ENCODE peak calls at places on chromosomes 11 and 22, in nine cellular contexts. K is GM12865; G is neural progenitor cell; B is activated B cell treated with CpG ODN at 0.5 μM for 24 hours; Q is foreskin keratinocyte; X is CD4-positive, alpha-beta T cell; R is fibroblast of pulmonary artery; J is A549; W is endothelial cell. N is an unnamed sample.

GRCh38 chr11:122045181-122045586 is 70.8 kb downstream of the BLID start:
- DNase-seq in K (no peak), G (no peak), B (no peak), Q (peak), X (no peak), R (peak), J (peak), W (no peak), N (no peak)

GRCh38 chr11:68432874-68433273 is 27.7 kb upstream of the PPP6R3 start:
- DNase-seq in K (no peak), G (no peak), B (no peak), Q (no peak), X (no peak), R (no peak), J (no peak), W (no peak), N (no peak)

GRCh38 chr22:48391171-48391711 is 1436.4 kb downstream of the BRD1 start:
- DNase-seq in K (no peak), G (no peak), B (no peak), Q (no peak), X (no peak), R (no peak), J (no peak), W (no peak), N (no peak)

GRCh38 chr11:88354909-88355308 is 17.4 kb upstream of the CTSC start:
- DNase-seq in K (peak), G (no peak), B (no peak), Q (no peak), X (no peak), R (no peak), J (no peak), W (no peak), N (no peak)

GRCh38 chr11:128908391-128909246 is 17.5 kb downstream of the KCNJ5 start:
- DNase-seq in K (no peak), G (no peak), B (no peak), Q (no peak), X (no peak), R (peak), J (peak), W (no peak), N (no peak)

GRCh38 chr11:726278-726915 is 20.4 kb downstream of the EPS8L2 start:
- DNase-seq in K (peak), G (peak), B (peak), Q (peak), X (peak), R (no peak), J (no peak), W (no peak), N (peak)

GRCh38 chr11:128695539-128696221 is 1.8 kb downstream of the FLI1 start:
- DNase-seq in K (peak), G (no peak), B (no peak), Q (no peak), X (no peak), R (peak), J (no peak), W (no peak), N (peak)

GRCh38 chr22:19723165-19723989 is at the start of gene GP1BB:
- DNase-seq in K (peak), G (peak), B (peak), Q (peak), X (peak), R (peak), J (peak), W (peak), N (no peak)

GRCh38 chr22:35742342-35743100 is 24.8 kb downstream of the APOL5 start:
- DNase-seq in K (no peak), G (no peak), B (no peak), Q (peak), X (no peak), R (peak), J (peak), W (no peak), N (no peak)

GRCh38 chr11:1694064-1694845 is 2.7 kb upstream of the KRTAP5-6 start:
- DNase-seq in K (peak), G (peak), B (peak), Q (peak), X (peak), R (peak), J (peak), W (peak), N (peak)

GRCh38 chr11:103257360-103257759 is 148.1 kb downstream of the DYNC2H1 start:
- DNase-seq in K (no peak), G (peak), B (no peak), Q (no peak), X (no peak), R (peak), J (peak), W (no peak), N (no peak)

GRCh38 chr11:12287374-12288211 is 89.8 kb upstream of the PARVA start:
- DNase-seq in K (peak), G (peak), B (no peak), Q (peak), X (no peak), R (peak), J (peak), W (peak), N (no peak)

GRCh38 chr22:45246060-45246985 is 5.6 kb upstream of the KIAA0930 start:
- DNase-seq in K (no peak), G (no peak), B (no peak), Q (peak), X (no peak), R (peak), J (peak), W (no peak), N (no peak)

GRCh38 chr11:82714346-82715174 is 19.1 kb downstream of the FAM181B start:
- DNase-seq in K (no peak), G (no peak), B (no peak), Q (no peak), X (no peak), R (peak), J (no peak), W (no peak), N (no peak)

GRCh38 chr11:112016765-112017356 is 8.3 kb upstream of the DLAT start:
- DNase-seq in K (no peak), G (no peak), B (no peak), Q (no peak), X (no peak), R (peak), J (no peak), W (no peak), N (no peak)

GRCh38 chr11:60954421-60954820 is 2.4 kb upstream of the SLC15A3 start:
- DNase-seq in K (peak), G (no peak), B (no peak), Q (no peak), X (no peak), R (no peak), J (no peak), W (no peak), N (no peak)

GRCh38 chr11:120147950-120148270 is 10.0 kb upstream of the TRIM29 start:
- DNase-seq in K (no peak), G (no peak), B (no peak), Q (no peak), X (no peak), R (no peak), J (no peak), W (no peak), N (no peak)

GRCh38 chr11:47912843-47913437 is 64.8 kb upstream of the NUP160 start:
- DNase-seq in K (no peak), G (no peak), B (no peak), Q (no peak), X (no peak), R (peak), J (peak), W (no peak), N (no peak)

GRCh38 chr22:39513791-39514190 is 6.6 kb upstream of the ATF4 start:
- DNase-seq in K (no peak), G (no peak), B (no peak), Q (no peak), X (no peak), R (no peak), J (no peak), W (no peak), N (no peak)

GRCh38 chr11:123493393-123494063 is 63.5 kb downstream of the GRAMD1B start:
- DNase-seq in K (no peak), G (peak), B (no peak), Q (no peak), X (no peak), R (no peak), J (no peak), W (no peak), N (no peak)

GRCh38 chr22:46050916-46051614 is 74.1 kb upstream of the WNT7B start:
- DNase-seq in K (no peak), G (no peak), B (no peak), Q (no peak), X (no peak), R (no peak), J (no peak), W (no peak), N (no peak)

GRCh38 chr11:57544566-57544965 is 7.2 kb downstream of the SMTNL1 start:
- DNase-seq in K (no peak), G (no peak), B (no peak), Q (no peak), X (no peak), R (no peak), J (no peak), W (no peak), N (no peak)

GRCh38 chr11:46020084-46020483 is 97.6 kb downstream of the LARGE2 start:
- DNase-seq in K (no peak), G (no peak), B (no peak), Q (no peak), X (no peak), R (no peak), J (no peak), W (no peak), N (no peak)

GRCh38 chr22:36902143-36902911 is 11.1 kb upstream of the CSF2RB start:
- DNase-seq in K (no peak), G (no peak), B (no peak), Q (no peak), X (no peak), R (no peak), J (no peak), W (no peak), N (no peak)

GRCh38 chr11:9660886-9661285 is 3.0 kb upstream of the SWAP70 start:
- DNase-seq in K (no peak), G (no peak), B (no peak), Q (no peak), X (no peak), R (no peak), J (peak), W (no peak), N (no peak)

GRCh38 chr22:36360871-36361383 is 26.8 kb downstream of the MYH9 start:
- DNase-seq in K (no peak), G (no peak), B (no peak), Q (no peak), X (no peak), R (no peak), J (no peak), W (no peak), N (no peak)

GRCh38 chr11:95698939-95699562 is 90.5 kb downstream of the FAM76B start:
- DNase-seq in K (no peak), G (no peak), B (no peak), Q (peak), X (no peak), R (no peak), J (no peak), W (no peak), N (no peak)

GRCh38 chr11:2709429-2709828 is 9.6 kb upstream of the KCNQ1OT1 start:
- DNase-seq in K (no peak), G (no peak), B (no peak), Q (no peak), X (no peak), R (peak), J (no peak), W (no peak), N (no peak)

GRCh38 chr11:119742263-119742861 is 13.4 kb upstream of the NECTIN1 start:
- DNase-seq in K (no peak), G (peak), B (no peak), Q (no peak), X (no peak), R (no peak), J (no peak), W (no peak), N (no peak)

GRCh38 chr11:10540546-10540914 is 457 bp downstream of the RNF141 start:
- DNase-seq in K (no peak), G (peak), B (no peak), Q (no peak), X (no peak), R (peak), J (no peak), W (peak), N (peak)

GRCh38 chr22:25085930-25086901 is 113.4 kb upstream of the CRYBB3 start:
- DNase-seq in K (peak), G (no peak), B (no peak), Q (no peak), X (no peak), R (peak), J (peak), W (peak), N (peak)

GRCh38 chr11:76700177-76701100 is 29.9 kb upstream of the LRRC32 start:
- DNase-seq in K (no peak), G (no peak), B (no peak), Q (peak), X (no peak), R (peak), J (peak), W (no peak), N (no peak)

GRCh38 chr11:133163463-133164419 is 368.6 kb downstream of the OPCML start:
- DNase-seq in K (peak), G (peak), B (no peak), Q (no peak), X (no peak), R (peak), J (peak), W (peak), N (peak)
- TF ChIP-seq CTCF in K (peak), G (peak), B (no peak), Q (peak), X (no peak), R (peak), J (peak), W (peak), N (peak)

DNA sequence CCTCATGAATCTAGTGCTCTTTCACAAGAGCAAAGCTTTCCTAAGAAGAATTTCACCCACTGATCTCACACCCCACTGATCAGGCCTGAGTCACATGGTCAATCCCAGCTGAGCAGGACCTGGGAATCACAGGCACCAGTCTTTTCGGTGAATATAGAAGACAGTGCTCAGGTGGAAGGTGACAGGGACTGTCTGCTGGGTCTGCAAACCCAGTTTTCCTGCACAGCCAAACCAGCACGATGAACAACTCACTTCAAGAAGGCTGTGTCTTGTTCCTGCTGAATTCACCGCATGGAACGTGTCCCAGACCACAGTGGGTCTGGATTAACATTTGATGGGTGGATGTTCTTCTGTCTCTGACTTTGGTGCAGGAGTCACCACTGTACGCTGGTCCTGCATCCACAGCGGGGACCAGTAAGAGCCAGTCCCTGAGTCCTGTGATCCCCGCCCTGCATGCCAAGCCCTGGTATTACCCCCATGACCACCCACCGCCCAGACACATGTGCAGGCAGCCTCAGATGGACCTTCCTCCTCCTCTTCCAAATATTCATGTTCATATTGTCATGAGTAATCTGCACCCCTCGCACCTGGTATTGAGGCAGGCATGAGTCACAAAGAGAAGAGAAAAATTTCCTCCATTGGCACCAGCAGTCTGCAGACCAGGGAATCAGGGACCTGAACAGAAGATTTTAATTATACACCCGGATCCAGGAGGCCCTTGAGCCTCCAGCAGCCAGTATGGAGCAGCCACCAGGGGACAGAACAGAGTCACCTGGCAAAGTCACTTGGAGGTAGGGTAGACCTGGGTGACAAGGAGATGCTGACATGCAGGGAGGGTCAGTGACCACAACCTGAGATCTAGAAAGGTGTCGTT is 8.6 kb upstream of the IGLL5 start:
- DNase-seq in K (no peak), G (no peak), B (no peak), Q (no peak), X (no peak), R (no peak), J (no peak), W (no peak), N (peak)
- TF ChIP-seq CTCF in K (peak), G (peak), B (no peak), Q (no peak), X (no peak), R (no peak), J (no peak), W (no peak), N (peak)

GRCh38 chr11:126710804-126711399 is 289.7 kb downstream of the KIRREL3 start:
- DNase-seq in K (no peak), G (no peak), B (no peak), Q (no peak), X (no peak), R (no peak), J (no peak), W (no peak), N (no peak)
- TF ChIP-seq CTCF in K (no peak), G (no peak), B (no peak), Q (no peak), X (no peak), R (no peak), J (no peak), W (no peak), N (no peak)

GRCh38 chr22:27680636-27681035 is 120.9 kb downstream of the MN1 start:
- DNase-seq in K (no peak), G (no peak), B (no peak), Q (no peak), X (no peak), R (no peak), J (no peak), W (no peak), N (no peak)

GRCh38 chr22:27684856-27685255 is 116.7 kb downstream of the MN1 start:
- DNase-seq in K (no peak), G (no peak), B (no peak), Q (no peak), X (no peak), R (peak), J (no peak), W (no peak), N (no peak)

GRCh38 chr22:27681037-27681436 is 120.5 kb downstream of the MN1 start:
- DNase-seq in K (no peak), G (no peak), B (no peak), Q (no peak), X (no peak), R (no peak), J (no peak), W (no peak), N (no peak)

GRCh38 chr22:27679722-27680488 is 121.7 kb downstream of the MN1 start:
- DNase-seq in K (no peak), G (no peak), B (no peak), Q (no peak), X (no peak), R (no peak), J (no peak), W (no peak), N (no peak)

GRCh38 chr22:27682438-27682837 is 119.1 kb downstream of the MN1 start:
- DNase-seq in K (no peak), G (peak), B (no peak), Q (no peak), X (no peak), R (no peak), J (no peak), W (peak), N (no peak)
- TF ChIP-seq CTCF in K (no peak), G (peak), B (no peak), Q (peak), X (no peak), R (peak), J (no peak), W (peak), N (peak)

GRCh38 chr11:75308986-75309385 is 42.5 kb downstream of the ARRB1 start:
- DNase-seq in K (no peak), G (no peak), B (no peak), Q (no peak), X (no peak), R (no peak), J (no peak), W (no peak), N (no peak)
- TF ChIP-seq CTCF in K (no peak), G (no peak), B (no peak), Q (no peak), X (no peak), R (no peak), J (no peak), W (no peak), N (no peak)

DNA sequence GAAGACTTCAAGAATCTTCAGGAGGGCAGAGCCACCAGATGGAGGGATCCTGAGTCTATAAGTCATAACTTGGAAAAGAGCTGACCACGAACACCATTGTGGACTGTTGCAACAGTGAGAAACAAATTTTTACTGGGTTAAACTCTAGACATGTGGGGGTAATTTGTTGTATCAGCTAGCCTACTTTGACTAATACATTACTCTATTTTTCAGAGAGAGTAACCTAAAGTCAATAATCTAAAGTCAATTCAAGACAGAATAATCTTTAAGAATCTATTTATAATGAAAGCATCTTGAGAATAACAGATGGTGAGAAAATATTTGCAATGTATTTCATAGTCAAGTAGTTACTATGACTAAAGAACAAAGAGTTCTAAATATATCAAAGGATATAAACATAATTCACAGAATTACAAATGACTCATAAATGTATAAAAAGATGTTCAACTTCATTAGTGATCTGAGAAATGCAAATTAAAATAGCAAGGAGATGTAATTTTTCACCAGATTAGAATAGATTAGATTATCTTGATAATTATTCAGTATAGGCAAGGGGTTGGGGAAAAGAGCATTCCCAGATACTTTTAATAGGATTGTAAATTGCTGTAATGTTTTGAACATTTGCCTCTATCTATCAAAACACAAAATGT is 29.9 kb upstream of the PAMR1 start:
- DNase-seq in K (no peak), G (no peak), B (no peak), Q (no peak), X (no peak), R (peak), J (no peak), W (no peak), N (no peak)
- TF ChIP-seq CTCF in K (no peak), G (no peak), B (no peak), Q (no peak), X (no peak), R (no peak), J (no peak), W (no peak), N (no peak)

DNA sequence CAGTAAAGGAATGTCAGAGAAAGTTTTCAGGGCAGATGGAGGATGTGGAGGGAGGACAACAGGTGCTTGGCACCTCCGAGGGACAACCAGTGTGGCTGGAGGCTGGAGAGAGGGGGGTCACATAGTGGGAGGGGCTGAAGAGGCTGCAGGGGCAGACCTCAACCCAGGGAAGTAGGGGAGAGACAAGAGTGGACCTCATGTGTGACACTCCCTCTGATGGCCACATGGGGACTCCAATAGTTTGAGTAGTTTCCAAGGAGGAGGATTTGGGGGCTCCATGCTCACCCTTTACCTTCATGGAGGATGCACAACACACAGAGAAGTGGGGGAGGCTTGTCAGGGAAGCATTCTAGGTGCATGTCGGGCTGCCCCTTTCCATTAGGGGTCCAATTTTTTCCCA is 35.1 kb upstream of the ASPHD2 start:
- DNase-seq in K (no peak), G (no peak), B (no peak), Q (no peak), X (no peak), R (no peak), J (no peak), W (no peak), N (no peak)
- TF ChIP-seq CTCF in K (peak), G (peak), B (no peak), Q (no peak), X (no peak), R (peak), J (no peak), W (no peak), N (peak)